ENCODE peak calls at places on chromosomes 12 and 14, in five cellular contexts. B is esophagus muscularis mucosa, G is esophagus squamous epithelium, D is nephron progenitor cell, J is heart left ventricle. C is an unnamed sample.

GRCh38 chr14:41663478-41663845 is 56.8 kb downstream of the LRFN5 start:
- DNase-seq in B (no peak), G (no peak), D (no peak), J (no peak), C (no peak)

GRCh38 chr12:107818984-107819383 is 44.5 kb downstream of the ASCL4 start:
- DNase-seq in B (no peak), G (no peak), D (no peak), J (no peak), C (no peak)

GRCh38 chr12:117235261-117235660 is 45.0 kb upstream of the FBXO21 start:
- DNase-seq in B (no peak), G (no peak), D (no peak), J (no peak), C (no peak)

GRCh38 chr12:12717586-12718381 is 616 bp downstream of the CDKN1B start:
- DNase-seq in B (peak; percentile 85), G (no peak), D (peak; percentile 62), J (peak; percentile 38), C (peak; percentile 64)

GRCh38 chr14:58677996-58678395 is 40.2 kb downstream of the DACT1 start:
- DNase-seq in B (no peak), G (no peak), D (no peak), J (no peak), C (no peak)

GRCh38 chr14:24861083-24861630 is 188.8 kb downstream of the STXBP6 start:
- DNase-seq in B (no peak), G (no peak), D (no peak), J (no peak), C (no peak)

GRCh38 chr14:80867091-80867490 is 74.4 kb downstream of the CEP128 start:
- DNase-seq in B (no peak), G (no peak), D (no peak), J (no peak), C (no peak)

GRCh38 chr12:24172773-24173447 is 223.4 kb upstream of the SOX5 start:
- DNase-seq in B (no peak), G (no peak), D (peak; percentile 49), J (no peak), C (no peak)

GRCh38 chr12:27619308-27619707 is 76.9 kb upstream of the REP15 start:
- DNase-seq in B (no peak), G (no peak), D (no peak), J (no peak), C (no peak)

GRCh38 chr14:49933704-49934103 is 40.8 kb downstream of the ARF6 start:
- DNase-seq in B (no peak), G (no peak), D (no peak), J (no peak), C (no peak)

GRCh38 chr14:68733086-68733621 is 59.7 kb downstream of the ZFP36L1 start:
- DNase-seq in B (no peak), G (no peak), D (no peak), J (no peak), C (peak; percentile 92)

DNA sequence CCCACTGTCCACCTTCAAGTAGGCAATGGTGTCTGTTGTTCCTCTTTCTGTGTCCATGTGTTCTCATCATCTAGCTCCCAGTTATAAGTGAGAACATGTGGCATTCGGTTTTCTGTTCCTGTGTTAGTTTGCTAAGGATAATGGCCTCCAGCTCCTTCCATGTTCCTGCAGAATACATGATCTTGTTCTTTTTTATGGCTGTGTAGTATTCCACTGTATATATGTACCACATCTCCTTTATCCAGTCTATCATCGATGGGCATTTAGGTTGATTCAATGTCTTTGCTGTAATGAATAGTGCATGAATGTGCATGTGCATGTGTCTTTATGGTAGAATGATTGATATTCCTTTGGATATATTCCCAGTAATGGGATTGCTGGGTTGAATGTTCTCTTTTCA is 123.3 kb upstream of the LHX5 start:
- DNase-seq in B (no peak), G (no peak), D (no peak), J (no peak), C (no peak)
- TF ChIP-seq CTCF in B (no peak), G (no peak), D (no peak), J (no peak), C (no peak)

GRCh38 chr12:114443607-114444421 is 37.9 kb upstream of the TBX5 start:
- DNase-seq in B (no peak), G (no peak), D (no peak), J (no peak), C (no peak)

GRCh38 chr12:114439833-114440449 is 34.0 kb upstream of the TBX5 start:
- DNase-seq in B (no peak), G (no peak), D (no peak), J (no peak), C (no peak)

GRCh38 chr12:114440450-114441383 is 34.8 kb upstream of the TBX5 start:
- DNase-seq in B (no peak), G (no peak), D (no peak), J (no peak), C (no peak)

GRCh38 chr12:114438635-114439256 is 32.8 kb upstream of the TBX5 start:
- DNase-seq in B (no peak), G (no peak), D (no peak), J (no peak), C (no peak)

GRCh38 chr12:114439306-114439705 is 33.4 kb upstream of the TBX5 start:
- DNase-seq in B (no peak), G (no peak), D (no peak), J (no peak), C (no peak)
- TF ChIP-seq CTCF in B (no peak), G (no peak), D (no peak), J (no peak), C (no peak)

DNA sequence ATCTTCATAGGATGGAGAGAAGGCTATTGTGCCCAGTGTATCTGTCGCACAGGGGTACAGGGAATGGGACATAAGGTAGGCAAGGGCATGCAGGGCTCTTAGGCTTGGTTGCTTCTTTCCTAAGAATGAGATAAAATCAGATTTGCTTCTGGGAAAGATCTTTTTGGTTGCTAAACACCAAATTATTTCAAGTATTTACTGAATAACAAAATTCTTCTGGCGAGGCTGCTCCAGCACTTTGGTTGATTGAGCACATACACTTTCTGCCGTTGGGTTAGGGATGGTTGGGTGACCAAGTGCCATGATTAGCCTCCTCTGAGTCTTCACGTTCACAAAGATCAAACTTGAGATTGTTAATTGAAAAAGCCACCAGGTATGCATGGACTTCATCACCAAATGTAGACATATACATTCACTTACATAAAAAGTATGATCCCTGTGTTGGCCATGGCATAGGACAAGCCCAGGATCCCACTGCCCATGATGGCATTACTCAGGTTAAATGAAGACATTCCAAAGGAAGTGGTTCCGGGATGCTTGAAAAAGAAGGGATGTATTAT is 38.2 kb downstream of the SLC38A4 start:
- DNase-seq in B (no peak), G (no peak), D (no peak), J (no peak), C (no peak)
- TF ChIP-seq CTCF in B (no peak), G (no peak), D (no peak), J (no peak), C (no peak)

DNA sequence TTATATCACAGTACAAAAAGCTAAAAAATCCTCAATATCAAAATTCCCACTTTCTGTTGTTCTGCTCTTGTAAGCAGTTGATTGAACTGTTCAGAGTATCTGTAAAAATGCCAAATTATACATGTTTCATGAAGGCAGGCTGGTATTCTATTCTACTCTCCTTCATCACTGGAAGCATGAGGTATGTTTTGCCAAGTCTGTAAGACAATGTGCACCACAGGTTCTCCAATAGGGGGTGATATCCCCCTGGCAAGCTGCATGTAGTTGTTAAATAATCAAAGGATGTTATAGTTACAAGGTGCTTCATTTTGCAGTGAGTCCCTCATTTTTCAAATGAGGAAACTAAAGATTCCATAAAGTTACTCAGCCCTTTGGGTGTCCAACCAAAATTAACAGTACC is 15.1 kb upstream of the NEK9 start:
- DNase-seq in B (no peak), G (no peak), D (no peak), J (no peak), C (no peak)
- TF ChIP-seq CTCF in B (no peak), G (peak; percentile 16), D (peak; percentile 35), J (peak; percentile 44), C (peak; percentile 35)

GRCh38 chr12:57604454-57605307 is at the start of gene DTX3:
- DNase-seq in B (no peak), G (no peak), D (peak; percentile 44), J (peak; percentile 61), C (no peak)
- TF ChIP-seq CTCF in B (no peak), G (no peak), D (no peak), J (no peak), C (no peak)

GRCh38 chr12:93956551-93956950 is 191.8 kb upstream of the PLXNC1 start:
- DNase-seq in B (no peak), G (no peak), D (no peak), J (no peak), C (no peak)

GRCh38 chr12:93957180-93957579 is 191.2 kb upstream of the PLXNC1 start:
- DNase-seq in B (no peak), G (no peak), D (no peak), J (no peak), C (no peak)

GRCh38 chr12:93959657-93960056 is 188.7 kb upstream of the PLXNC1 start:
- DNase-seq in B (no peak), G (no peak), D (no peak), J (no peak), C (no peak)

GRCh38 chr12:93960521-93960920 is 187.9 kb upstream of the PLXNC1 start:
- DNase-seq in B (no peak), G (no peak), D (no peak), J (no peak), C (no peak)

DNA sequence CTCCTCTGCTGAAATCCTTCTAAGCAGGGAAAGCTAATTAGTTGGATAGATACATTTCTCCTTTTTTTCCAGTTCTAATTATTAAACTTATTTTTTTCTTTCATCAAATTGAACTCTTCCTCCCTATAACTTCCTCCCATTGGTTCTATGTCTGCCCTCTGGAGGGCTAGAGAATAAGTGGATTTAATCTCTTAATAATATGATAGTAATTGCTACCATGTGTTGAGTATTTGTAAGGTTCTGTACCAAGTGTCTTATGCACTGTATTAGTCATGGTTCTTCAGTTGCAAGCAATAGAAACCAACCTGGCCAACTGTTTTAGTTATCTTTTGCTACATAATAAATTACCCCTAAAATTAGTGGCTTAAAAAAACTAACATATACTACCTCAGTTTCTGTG is 190.5 kb upstream of the PLXNC1 start:
- DNase-seq in B (no peak), G (no peak), D (no peak), J (no peak), C (no peak)
- TF ChIP-seq CTCF in B (no peak), G (no peak), D (no peak), J (no peak), C (no peak)

GRCh38 chr14:89391123-89391522 is 25.9 kb downstream of the FOXN3 start:
- DNase-seq in B (no peak), G (no peak), D (no peak), J (no peak), C (no peak)

GRCh38 chr14:89386214-89386886 is 30.7 kb downstream of the FOXN3 start:
- DNase-seq in B (no peak), G (no peak), D (no peak), J (no peak), C (no peak)

GRCh38 chr14:89391556-89391955 is 25.5 kb downstream of the FOXN3 start:
- DNase-seq in B (no peak), G (no peak), D (no peak), J (no peak), C (no peak)

GRCh38 chr14:89387922-89388685 is 28.9 kb downstream of the FOXN3 start:
- DNase-seq in B (no peak), G (no peak), D (no peak), J (no peak), C (no peak)

DNA sequence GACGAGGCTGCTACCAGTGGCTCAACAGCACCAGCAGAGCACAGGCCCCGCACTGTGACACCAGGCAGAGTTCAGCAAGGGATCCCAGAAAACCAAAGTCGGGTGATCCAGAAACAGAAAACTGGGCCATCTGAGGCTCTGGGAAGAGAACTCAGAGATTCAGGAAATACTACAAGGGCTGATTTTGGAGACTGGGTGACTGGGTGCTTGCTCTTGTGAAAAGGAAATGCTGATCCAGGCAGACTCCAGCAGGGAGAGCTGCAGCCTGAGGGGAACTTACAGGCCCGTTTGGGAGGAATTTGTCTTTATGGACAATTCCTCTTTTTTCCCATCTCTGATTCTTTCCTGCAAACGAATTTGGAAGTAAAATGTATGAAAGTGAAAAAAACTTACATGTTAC is 28.2 kb downstream of the FOXN3 start:
- DNase-seq in B (no peak), G (no peak), D (no peak), J (no peak), C (no peak)
- TF ChIP-seq CTCF in B (peak; percentile 29), G (no peak), D (no peak), J (peak; percentile 20), C (no peak)